ENCODE peak calls at places on chromosomes 1 and 21, in six cellular contexts. I is GM12878, W is H1, U is SK-N-SH, C is K562, B is HepG2. G is an unnamed sample.

GRCh38 chr21:42461881-42462877 is 33.8 kb downstream of the RSPH1 start:
- DNase-seq in I (no peak), W (no peak), U (no peak), C (no peak), B (no peak), G (no peak)

GRCh38 chr1:24970399-24970753 is 40.3 kb upstream of the RUNX3 start:
- DNase-seq in I (no peak), W (peak), U (no peak), C (peak), B (peak), G (no peak)

GRCh38 chr21:39184050-39184980 is 1.1 kb upstream of the PSMG1 start:
- DNase-seq in I (no peak), W (no peak), U (no peak), C (no peak), B (no peak), G (no peak)

GRCh38 chr1:22880174-22880601 is 92.5 kb downstream of the LACTBL1 start:
- DNase-seq in I (no peak), W (no peak), U (no peak), C (no peak), B (no peak), G (no peak)

GRCh38 chr21:46219591-46220239 is 8.9 kb downstream of the LSS start:
- DNase-seq in I (no peak), W (no peak), U (no peak), C (no peak), B (no peak), G (no peak)

GRCh38 chr1:192976576-192976975 is 82.6 kb downstream of the UCHL5 start:
- DNase-seq in I (no peak), W (no peak), U (no peak), C (no peak), B (no peak), G (no peak)

GRCh38 chr1:62230724-62231123 is 36.1 kb downstream of the L1TD1 start:
- DNase-seq in I (no peak), W (no peak), U (no peak), C (no peak), B (no peak), G (no peak)

GRCh38 chr1:36956570-36956969 is 77.7 kb downstream of the GRIK3 start:
- DNase-seq in I (no peak), W (no peak), U (no peak), C (no peak), B (no peak), G (no peak)

GRCh38 chr1:160179336-160179735 is 11.0 kb upstream of the CASQ1 start:
- DNase-seq in I (no peak), W (no peak), U (no peak), C (no peak), B (no peak), G (no peak)

GRCh38 chr1:230031131-230031530 is 35.9 kb upstream of the GALNT2 start:
- DNase-seq in I (no peak), W (no peak), U (no peak), C (no peak), B (no peak), G (peak)

GRCh38 chr1:152111515-152111968 is 3.7 kb downstream of the TCHH start:
- DNase-seq in I (no peak), W (no peak), U (no peak), C (no peak), B (no peak), G (peak)

GRCh38 chr1:115782571-115783281 is 14.2 kb upstream of the CASQ2 start:
- DNase-seq in I (no peak), W (no peak), U (no peak), C (no peak), B (no peak), G (no peak)

GRCh38 chr21:46413365-46413696 is 45.4 kb upstream of the DIP2A start:
- DNase-seq in I (no peak), W (no peak), U (no peak), C (no peak), B (no peak), G (no peak)

GRCh38 chr1:184051485-184052193 is at the start of gene TSEN15:
- DNase-seq in I (peak), W (no peak), U (peak), C (peak), B (peak), G (peak)

GRCh38 chr1:86064899-86065298 is 91.7 kb downstream of the COL24A1 start:
- DNase-seq in I (no peak), W (no peak), U (no peak), C (no peak), B (no peak), G (no peak)

GRCh38 chr1:34851431-34852105 is 8.0 kb downstream of the SMIM12 start:
- DNase-seq in I (no peak), W (no peak), U (no peak), C (no peak), B (no peak), G (no peak)

GRCh38 chr1:205943245-205943644 is at the start of gene SLC26A9:
- DNase-seq in I (no peak), W (no peak), U (no peak), C (peak), B (no peak), G (no peak)
- TF ChIP-seq CTCF in I (no peak), W (no peak), U (no peak), C (no peak), B (no peak), G (no peak)

DNA sequence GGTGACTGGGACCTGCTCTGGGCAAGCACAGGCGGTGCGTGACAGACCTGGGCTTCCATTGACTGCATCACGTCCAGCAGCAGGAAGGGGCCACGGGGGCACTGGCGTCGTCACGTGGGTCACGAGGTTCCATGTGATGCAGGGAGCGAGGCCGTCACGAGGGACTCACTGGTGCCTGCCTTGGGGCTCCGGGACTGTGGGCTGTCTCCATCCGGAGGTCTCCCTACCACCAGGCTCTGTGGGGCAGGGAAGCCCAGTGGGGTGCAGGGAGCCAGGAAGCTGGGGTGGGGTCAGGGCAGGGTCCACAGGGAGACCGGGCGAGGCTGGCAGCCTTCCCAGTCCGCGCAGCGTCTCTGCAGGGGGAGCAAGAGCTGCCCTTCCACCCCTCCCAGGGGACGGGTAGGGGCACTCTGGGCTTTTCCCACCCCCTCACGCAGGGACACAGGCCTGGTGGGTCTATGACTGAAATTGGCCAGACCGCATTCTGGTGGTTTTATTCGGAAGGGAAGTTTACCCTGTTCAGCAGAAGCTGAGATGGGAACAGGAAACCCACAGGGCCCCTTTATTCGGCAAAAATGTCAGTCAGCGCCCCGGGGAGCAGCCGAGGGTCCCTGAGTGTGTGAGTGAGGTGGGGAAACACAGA is 416 bp upstream of the TNFRSF14 start:
- DNase-seq in I (no peak), W (no peak), U (no peak), C (no peak), B (no peak), G (peak)
- TF ChIP-seq GABPA in I (no peak), W (no peak), U (no peak), C (no peak), B (no peak), G (no peak)

DNA sequence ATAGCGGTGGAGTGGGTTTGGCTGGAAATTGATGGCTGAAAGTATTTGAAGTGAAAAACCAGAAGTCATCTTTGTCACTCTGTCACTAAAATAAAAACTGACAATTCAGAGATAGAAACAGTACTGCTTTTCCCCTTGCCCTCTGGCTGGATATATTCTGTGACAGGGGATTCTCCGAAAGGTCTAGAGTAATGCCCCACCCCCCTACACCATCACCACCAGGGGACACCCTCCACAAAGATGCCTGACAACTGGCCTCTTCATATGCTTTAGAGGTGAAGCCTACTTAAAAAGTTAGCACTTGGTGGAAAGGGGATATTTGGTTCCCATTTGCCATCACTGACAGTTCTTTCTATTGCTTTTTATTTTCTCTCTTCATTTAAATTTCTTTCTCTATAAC is 73.5 kb downstream of the SGIP1 start:
- DNase-seq in I (no peak), W (no peak), U (no peak), C (peak), B (no peak), G (no peak)
- TF ChIP-seq CTCF in I (peak), W (peak), U (peak), C (peak), B (no peak), G (no peak)

GRCh38 chr1:46687095-46687659 is 15.5 kb downstream of the TEX38 start:
- DNase-seq in I (no peak), W (no peak), U (no peak), C (no peak), B (no peak), G (peak)

GRCh38 chr1:46687910-46688509 is 16.4 kb downstream of the TEX38 start:
- DNase-seq in I (no peak), W (no peak), U (no peak), C (no peak), B (no peak), G (no peak)

GRCh38 chr1:46690931-46691411 is 19.3 kb downstream of the TEX38 start:
- DNase-seq in I (no peak), W (no peak), U (no peak), C (no peak), B (no peak), G (no peak)

GRCh38 chr1:46689897-46690296 is 18.2 kb downstream of the TEX38 start:
- DNase-seq in I (no peak), W (no peak), U (no peak), C (no peak), B (no peak), G (no peak)

DNA sequence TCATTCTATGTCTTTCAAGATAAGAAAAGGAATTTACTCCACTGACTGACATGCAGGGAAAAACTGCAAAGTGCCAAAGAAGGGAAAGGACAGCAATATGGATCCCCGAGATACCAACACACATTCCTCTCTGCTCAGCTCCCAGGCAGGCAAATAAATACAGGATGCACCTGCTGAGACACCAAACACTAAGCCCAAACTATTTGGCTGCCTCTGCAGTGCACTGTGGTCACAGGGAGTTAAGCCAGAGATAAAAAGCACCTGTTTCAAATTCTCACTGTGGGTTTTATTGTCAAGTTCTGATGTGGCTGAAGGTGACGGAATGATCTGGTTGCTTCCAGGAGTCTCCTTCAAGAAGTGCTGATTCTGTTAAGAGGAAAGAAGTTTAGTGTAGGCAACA is 17.7 kb downstream of the TEX38 start:
- DNase-seq in I (no peak), W (no peak), U (no peak), C (no peak), B (no peak), G (no peak)
- TF ChIP-seq GABPA in I (no peak), W (no peak), U (no peak), C (no peak), B (no peak), G (no peak)

GRCh38 chr1:239819756-239820155 is 271.9 kb upstream of the FMN2 start:
- DNase-seq in I (no peak), W (no peak), U (no peak), C (no peak), B (no peak), G (no peak)

GRCh38 chr1:239817801-239818200 is 273.9 kb upstream of the FMN2 start:
- DNase-seq in I (no peak), W (no peak), U (no peak), C (no peak), B (no peak), G (no peak)

GRCh38 chr1:239816090-239816812 is 275.4 kb upstream of the FMN2 start:
- DNase-seq in I (no peak), W (no peak), U (no peak), C (no peak), B (peak), G (peak)

GRCh38 chr1:239815074-239815473 is 276.6 kb upstream of the FMN2 start:
- DNase-seq in I (no peak), W (no peak), U (no peak), C (no peak), B (no peak), G (no peak)

GRCh38 chr1:239819075-239819474 is 272.6 kb upstream of the FMN2 start:
- DNase-seq in I (no peak), W (no peak), U (no peak), C (no peak), B (no peak), G (no peak)
- TF ChIP-seq CTCF in I (no peak), W (peak), U (peak), C (no peak), B (no peak), G (no peak)

GRCh38 chr1:9835758-9836631 is 12.2 kb upstream of the CLSTN1 start:
- DNase-seq in I (no peak), W (no peak), U (peak), C (peak), B (peak), G (no peak)
- TF ChIP-seq GABPA in I (no peak), W (no peak), U (no peak), C (no peak), B (no peak), G (no peak)

GRCh38 chr1:145927916-145928647 is 798 bp upstream of the RBM8A start:
- DNase-seq in I (no peak), W (no peak), U (no peak), C (no peak), B (no peak), G (no peak)

GRCh38 chr1:145922266-145922665 is 3.7 kb upstream of the PEX11B start:
- DNase-seq in I (no peak), W (no peak), U (no peak), C (no peak), B (no peak), G (no peak)

GRCh38 chr1:145926706-145927072 is 595 bp downstream of the RBM8A start:
- DNase-seq in I (no peak), W (no peak), U (no peak), C (no peak), B (no peak), G (no peak)

GRCh38 chr1:145927073-145927886 is at the start of gene RBM8A:
- DNase-seq in I (peak), W (peak), U (peak), C (peak), B (peak), G (peak)
- TF ChIP-seq CTCF in I (peak), W (peak), U (peak), C (peak), B (peak), G (no peak)

GRCh38 chr1:175708787-175709186 is 34.6 kb downstream of the TNR start:
- DNase-seq in I (no peak), W (no peak), U (no peak), C (peak), B (no peak), G (no peak)
- TF ChIP-seq GABPA in I (no peak), W (no peak), U (no peak), C (no peak), B (no peak), G (no peak)

GRCh38 chr1:2375246-2375922 is 16.0 kb downstream of the MORN1 start:
- DNase-seq in I (no peak), W (no peak), U (no peak), C (no peak), B (no peak), G (no peak)

GRCh38 chr1:2374260-2375155 is 16.8 kb downstream of the MORN1 start:
- DNase-seq in I (no peak), W (no peak), U (no peak), C (no peak), B (no peak), G (no peak)

GRCh38 chr1:2372551-2373490 is 18.5 kb downstream of the MORN1 start:
- DNase-seq in I (no peak), W (no peak), U (no peak), C (no peak), B (no peak), G (no peak)

GRCh38 chr1:2375923-2376260 is 15.5 kb downstream of the MORN1 start:
- DNase-seq in I (no peak), W (no peak), U (no peak), C (no peak), B (no peak), G (no peak)

DNA sequence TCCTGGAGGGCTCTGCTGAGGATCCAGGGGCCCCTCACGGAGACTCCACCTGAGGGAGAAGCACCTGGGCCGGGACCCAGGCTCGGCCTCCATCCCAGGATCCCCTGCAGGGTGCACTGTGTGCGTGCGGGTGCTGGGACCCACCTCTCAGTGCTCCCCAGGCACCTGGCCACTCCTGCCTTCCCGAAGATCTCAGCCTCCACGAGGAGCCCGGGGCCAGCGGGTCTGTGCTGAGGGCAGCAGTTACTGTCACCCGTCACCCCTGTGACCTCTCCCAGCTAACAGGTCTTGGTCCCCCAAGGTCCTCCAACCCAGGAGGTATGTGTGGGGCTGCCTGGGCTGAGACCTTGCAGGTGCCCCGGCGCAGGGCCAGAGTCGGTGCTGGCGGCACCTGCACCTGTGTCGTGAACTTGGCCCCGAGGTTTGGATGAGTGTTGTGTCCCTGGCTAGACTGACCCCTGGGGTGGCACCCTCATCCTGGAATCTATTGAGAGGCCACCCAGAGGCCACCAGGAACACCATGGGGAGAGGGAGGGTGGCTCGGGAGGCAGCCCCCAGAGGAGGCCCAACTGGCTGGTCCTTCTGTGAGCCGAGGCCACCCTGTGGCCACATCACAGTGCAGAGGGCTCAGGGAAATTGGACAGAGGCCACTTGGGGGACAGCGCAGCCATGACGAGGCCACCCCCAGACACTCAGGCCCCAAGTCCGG is 17.6 kb downstream of the MORN1 start:
- DNase-seq in I (no peak), W (no peak), U (peak), C (no peak), B (no peak), G (no peak)
- TF ChIP-seq CTCF in I (no peak), W (no peak), U (no peak), C (no peak), B (peak), G (no peak)

G was measured in HL-60.